ENCODE peak calls at places on chromosomes 11 and 22, in seven cellular contexts. S is pancreas; G is psoas muscle; F is IMR-90; J is HTR-8/SVneo; L is activated CD4-positive, CD25-positive, alpha-beta regulatory T cell treated with anti-CD3 and anti-CD28 coated beads, Interleukin-2, amount 50 U/mL, for 72 hours; K is OCI-LY7. D is an unnamed sample.

GRCh38 chr11:82899957-82900276 is 313 bp downstream of the PRCP start:
- DNase-seq in S (no peak), G (no peak), F (no peak), J (no peak), L (no peak), K (no peak), D (no peak)

GRCh38 chr22:36067237-36067558 is 38.6 kb upstream of the RBFOX2 start:
- DNase-seq in S (no peak), G (no peak), F (no peak), J (no peak), L (no peak), K (no peak), D (no peak)

GRCh38 chr22:23067691-23068090 is 2.6 kb upstream of the GNAZ start:
- DNase-seq in S (peak), G (peak), F (no peak), J (no peak), L (peak), K (peak), D (no peak)

GRCh38 chr11:111733655-111734088 is 32.5 kb downstream of the PPP2R1B start:
- DNase-seq in S (no peak), G (peak), F (no peak), J (no peak), L (no peak), K (no peak), D (no peak)

GRCh38 chr11:99739464-99740089 is 718.8 kb downstream of the CNTN5 start:
- DNase-seq in S (no peak), G (no peak), F (peak), J (peak), L (no peak), K (peak), D (peak)

GRCh38 chr11:92219476-92219875 is 5.1 kb upstream of the FAT3 start:
- DNase-seq in S (no peak), G (no peak), F (no peak), J (no peak), L (no peak), K (no peak), D (no peak)

GRCh38 chr11:120305286-120305685 is 19.8 kb upstream of the TLCD5 start:
- DNase-seq in S (no peak), G (no peak), F (no peak), J (no peak), L (no peak), K (no peak), D (no peak)

GRCh38 chr22:25661067-25661466 is 80.9 kb upstream of the MYO18B start:
- DNase-seq in S (no peak), G (no peak), F (no peak), J (no peak), L (no peak), K (no peak), D (no peak)

GRCh38 chr22:30754971-30755759 is 60.5 kb downstream of the OSBP2 start:
- DNase-seq in S (no peak), G (peak), F (peak), J (peak), L (no peak), K (peak), D (peak)

GRCh38 chr11:120956710-120957500 is 67.0 kb upstream of the TBCEL start:
- DNase-seq in S (no peak), G (no peak), F (no peak), J (no peak), L (no peak), K (peak), D (no peak)

GRCh38 chr22:31489632-31490495 is at the start of gene EIF4ENIF1:
- DNase-seq in S (peak), G (peak), F (peak), J (peak), L (peak), K (peak), D (peak)

GRCh38 chr22:44399196-44399837 is 86.6 kb upstream of the SHISAL1 start:
- DNase-seq in S (no peak), G (peak), F (no peak), J (no peak), L (no peak), K (no peak), D (no peak)

GRCh38 chr11:75779960-75780359 is 11.4 kb downstream of the DGAT2 start:
- DNase-seq in S (no peak), G (no peak), F (no peak), J (no peak), L (no peak), K (no peak), D (no peak)

GRCh38 chr11:14179126-14179820 is 179.7 kb downstream of the RRAS2 start:
- DNase-seq in S (no peak), G (no peak), F (peak), J (no peak), L (no peak), K (no peak), D (no peak)

GRCh38 chr11:12200359-12201015 is 90.1 kb downstream of the MICAL2 start:
- DNase-seq in S (peak), G (peak), F (peak), J (peak), L (no peak), K (no peak), D (no peak)

GRCh38 chr11:119592642-119593041 is 136.4 kb downstream of the NECTIN1 start:
- DNase-seq in S (no peak), G (peak), F (no peak), J (no peak), L (no peak), K (no peak), D (no peak)

GRCh38 chr22:21765909-21766529 is 30.4 kb upstream of the YPEL1 start:
- DNase-seq in S (no peak), G (no peak), F (no peak), J (no peak), L (no peak), K (no peak), D (no peak)

GRCh38 chr11:127340438-127340837 is 339.9 kb upstream of the KIRREL3 start:
- DNase-seq in S (no peak), G (no peak), F (no peak), J (no peak), L (no peak), K (no peak), D (no peak)

GRCh38 chr11:33635161-33635560 is 65.5 kb downstream of the C11orf91 start:
- DNase-seq in S (no peak), G (peak), F (peak), J (no peak), L (no peak), K (no peak), D (no peak)

D was measured in GM13977.